ENCODE peak calls at places on chromosomes 2 and 18, in four cellular contexts. C is testis, Z is psoas muscle, Y is mammary epithelial cell. P is an unnamed sample.

GRCh38 chr18:31247574-31248199 is 70.3 kb upstream of the DSG1 start:
- DNase-seq in C (no peak), Z (no peak), Y (peak; percentile 81), P (peak; percentile 35)

GRCh38 chr2:84628486-84628885 is 112.2 kb downstream of the DNAH6 start:
- DNase-seq in C (no peak), Z (no peak), Y (no peak), P (no peak)

GRCh38 chr2:20755132-20755800 is 67.6 kb downstream of the LDAH start:
- DNase-seq in C (no peak), Z (no peak), Y (no peak), P (no peak)

GRCh38 chr2:177246000-177246399 is 18.5 kb downstream of the NFE2L2 start:
- DNase-seq in C (no peak), Z (no peak), Y (no peak), P (no peak)

GRCh38 chr2:11710210-11710609 is 36.2 kb upstream of the LPIN1 start:
- DNase-seq in C (no peak), Z (no peak), Y (peak; percentile 80), P (peak; percentile 87)

GRCh38 chr2:228675042-228675441 is 493.6 kb upstream of the SPHKAP start:
- DNase-seq in C (no peak), Z (no peak), Y (no peak), P (peak; percentile 48)

GRCh38 chr2:43318791-43319190 is 92.4 kb upstream of the ZFP36L2 start:
- DNase-seq in C (no peak), Z (no peak), Y (no peak), P (no peak)

GRCh38 chr2:225400546-225400945 is 1.0 kb downstream of the NYAP2 start:
- DNase-seq in C (no peak), Z (no peak), Y (no peak), P (no peak)

GRCh38 chr18:47249602-47250001 is 1.9 kb downstream of the SKOR2 start:
- DNase-seq in C (no peak), Z (no peak), Y (no peak), P (no peak)

GRCh38 chr2:143974262-143974661 is 545.7 kb downstream of the ZEB2 start:
- DNase-seq in C (no peak), Z (no peak), Y (no peak), P (no peak)

GRCh38 chr2:173448938-173449471 is 94.3 kb downstream of the CDCA7 start:
- DNase-seq in C (peak; percentile 95), Z (peak; percentile 84), Y (peak; percentile 74), P (peak; percentile 83)

GRCh38 chr18:10872297-10872696 is 277.1 kb downstream of the PIEZO2 start:
- DNase-seq in C (no peak), Z (peak; percentile 54), Y (no peak), P (no peak)

GRCh38 chr2:143762176-143762928 is 633.1 kb downstream of the ARHGAP15 start:
- DNase-seq in C (no peak), Z (no peak), Y (no peak), P (no peak)

GRCh38 chr18:46281185-46282176 is 177.3 kb downstream of the HAUS1 start:
- DNase-seq in C (peak; percentile 83), Z (peak; percentile 81), Y (peak; percentile 65), P (peak; percentile 71)

GRCh38 chr2:51812138-51812866 is 780.4 kb upstream of the NRXN1 start:
- DNase-seq in C (no peak), Z (no peak), Y (peak; percentile 21), P (peak; percentile 6)

GRCh38 chr2:234448506-234449169 is 48.2 kb downstream of the ARL4C start:
- DNase-seq in C (no peak), Z (no peak), Y (no peak), P (no peak)

GRCh38 chr2:70977605-70978205 is 725 bp upstream of the ANKRD53 start:
- DNase-seq in C (peak; percentile 30), Z (no peak), Y (peak; percentile 83), P (peak; percentile 72)

GRCh38 chr2:121080013-121080772 is 204.8 kb downstream of the TFCP2L1 start:
- DNase-seq in C (peak; percentile 82), Z (no peak), Y (no peak), P (peak; percentile 37)

GRCh38 chr18:73741946-73742345 is 405.7 kb downstream of the FBXO15 start:
- DNase-seq in C (no peak), Z (no peak), Y (no peak), P (no peak)

GRCh38 chr2:62736899-62737559 is 31.5 kb downstream of the EHBP1 start:
- DNase-seq in C (no peak), Z (no peak), Y (no peak), P (no peak)

GRCh38 chr18:63088262-63088661 is 231.3 kb downstream of the BCL2 start:
- DNase-seq in C (no peak), Z (no peak), Y (no peak), P (no peak)

DNA sequence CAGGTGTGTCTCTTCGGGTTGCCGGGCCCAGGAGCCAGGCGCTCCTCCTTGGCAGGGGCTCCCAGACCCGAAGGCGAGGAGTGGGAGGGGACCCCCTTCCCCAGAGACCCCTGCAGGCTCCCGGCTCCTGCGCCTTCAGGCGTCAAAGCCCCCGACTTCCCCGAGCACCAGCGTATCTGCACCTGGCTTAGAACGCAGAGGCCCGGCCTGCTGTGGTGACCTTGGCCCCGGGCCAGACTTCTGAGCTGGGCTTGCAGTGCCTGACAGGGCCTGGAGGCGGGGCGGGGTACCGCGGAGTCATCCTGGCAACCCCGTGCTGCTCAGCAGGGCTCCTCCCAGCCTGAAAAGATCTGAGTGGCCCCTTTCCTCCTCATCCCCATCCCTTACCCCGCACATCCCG is 27.0 kb downstream of the SKA1 start:
- DNase-seq in C (peak; percentile 88), Z (peak; percentile 55), Y (peak; percentile 50), P (no peak)
- H3K27me3 ChIP-seq in C (no peaks in the 10 kb centered on the region), Z (peaks cover 5% of the 10 kb centered on the region), Y (no peaks in the 10 kb centered on the region), P (peaks cover 2% of the 10 kb centered on the region)

GRCh38 chr2:231037731-231038482 is 584 bp downstream of the C2orf72 start:
- DNase-seq in C (no peak), Z (no peak), Y (no peak), P (no peak)
- H3K27me3 ChIP-seq in C (no peaks in the 10 kb centered on the region), Z (peaks cover 22% of the 10 kb centered on the region), Y (peaks cover 11% of the 10 kb centered on the region), P (peaks cover 44% of the 10 kb centered on the region)

DNA sequence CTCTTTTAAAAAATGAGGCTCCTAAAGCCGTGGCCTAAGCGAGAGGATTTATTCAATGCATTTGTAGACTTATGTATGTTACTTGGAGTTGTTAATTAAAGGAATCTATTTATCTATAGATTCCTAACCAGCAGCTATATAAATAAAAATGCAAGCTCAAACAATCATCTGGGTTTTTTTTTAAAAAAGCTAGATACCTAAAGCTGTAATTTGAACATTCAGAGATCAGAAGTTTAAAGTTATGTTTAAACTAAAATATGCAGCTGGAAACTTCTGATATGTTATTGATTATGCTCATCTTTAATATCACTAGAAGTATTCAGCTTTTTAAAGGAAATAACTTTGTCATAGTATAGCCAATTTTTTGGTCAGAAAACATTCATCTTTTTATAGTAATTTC is 1.0 kb downstream of the MEIS1 start:
- DNase-seq in C (no peak), Z (no peak), Y (no peak), P (no peak)
- H3K27me3 ChIP-seq in C (no peaks in the 10 kb centered on the region), Z (no peaks in the 10 kb centered on the region), Y (no peaks in the 10 kb centered on the region), P (peaks cover 84% of the 10 kb centered on the region)

GRCh38 chr18:58308463-58308862 is 264.4 kb downstream of the NEDD4L start:
- DNase-seq in C (no peak), Z (no peak), Y (no peak), P (no peak)
- H3K27me3 ChIP-seq in C (no peaks in the 10 kb centered on the region), Z (no peaks in the 10 kb centered on the region), Y (no peaks in the 10 kb centered on the region), P (no peaks in the 10 kb centered on the region)

GRCh38 chr2:239876948-239877289 is 148.2 kb downstream of the NDUFA10 start:
- DNase-seq in C (no peak), Z (no peak), Y (no peak), P (no peak)

GRCh38 chr2:239873656-239874635 is 151.2 kb downstream of the NDUFA10 start:
- DNase-seq in C (peak; percentile 7), Z (no peak), Y (no peak), P (no peak)

GRCh38 chr2:239876241-239876947 is 148.7 kb downstream of the NDUFA10 start:
- DNase-seq in C (peak; percentile 7), Z (no peak), Y (no peak), P (no peak)

GRCh38 chr2:239871481-239872435 is 153.4 kb downstream of the NDUFA10 start:
- DNase-seq in C (peak; percentile 2), Z (no peak), Y (no peak), P (no peak)

GRCh38 chr2:239874636-239875356 is 150.3 kb downstream of the NDUFA10 start:
- DNase-seq in C (no peak), Z (no peak), Y (no peak), P (no peak)
- H3K27me3 ChIP-seq in C (no peaks in the 10 kb centered on the region), Z (peaks cover 5% of the 10 kb centered on the region), Y (no peaks in the 10 kb centered on the region), P (no peaks in the 10 kb centered on the region)

GRCh38 chr2:172085460-172086159 is at the start of gene DLX1:
- DNase-seq in C (no peak), Z (no peak), Y (no peak), P (no peak)

GRCh38 chr2:172087780-172088244 is 2.5 kb downstream of the DLX1 start:
- DNase-seq in C (no peak), Z (no peak), Y (no peak), P (no peak)

GRCh38 chr2:172086349-172087190 is 1.3 kb downstream of the DLX1 start:
- DNase-seq in C (no peak), Z (no peak), Y (no peak), P (no peak)

GRCh38 chr2:172088245-172089004 is 3.1 kb downstream of the DLX1 start:
- DNase-seq in C (no peak), Z (no peak), Y (no peak), P (no peak)

GRCh38 chr2:172087191-172087779 is 2.0 kb downstream of the DLX1 start:
- DNase-seq in C (no peak), Z (no peak), Y (no peak), P (no peak)
- H3K27me3 ChIP-seq in C (peaks cover 5% of the 10 kb centered on the region), Z (peaks cover 81% of the 10 kb centered on the region), Y (peaks cover 12% of the 10 kb centered on the region), P (peaks cover 86% of the 10 kb centered on the region)